ENCODE peak calls at places on chromosomes 1 and 21, in nine cellular contexts. U is body of pancreas, Q is astrocyte of the cerebellum, F is tibial artery, B is brain microvascular endothelial cell, Z is upper lobe of left lung, G is breast epithelium, S is upper lobe of right lung, T is neural progenitor cell. Y is an unnamed sample.

GRCh38 chr1:3776231-3777030 is 3.9 kb downstream of the SMIM1 start:
- DNase-seq in U (no peak), Q (no peak), F (no peak), B (no peak), Z (peak), G (no peak), S (no peak), T (no peak), Y (no peak)

GRCh38 chr1:30373471-30374399 is 349.6 kb downstream of the MATN1 start:
- DNase-seq in U (no peak), Q (no peak), F (no peak), B (no peak), Z (no peak), G (no peak), S (peak), T (no peak), Y (no peak)

GRCh38 chr21:35818597-35818996 is 241.7 kb downstream of the SETD4 start:
- DNase-seq in U (no peak), Q (no peak), F (no peak), B (no peak), Z (no peak), G (no peak), S (no peak), T (no peak), Y (no peak)

GRCh38 chr1:156075775-156076204 is 6.5 kb downstream of the MEX3A start:
- DNase-seq in U (no peak), Q (no peak), F (no peak), B (no peak), Z (no peak), G (no peak), S (no peak), T (peak), Y (no peak)

GRCh38 chr21:41977034-41977950 is 23.5 kb upstream of the C2CD2 start:
- DNase-seq in U (no peak), Q (no peak), F (no peak), B (no peak), Z (no peak), G (no peak), S (no peak), T (no peak), Y (no peak)

GRCh38 chr1:109399326-109399957 is 1.7 kb upstream of the SORT1 start:
- DNase-seq in U (no peak), Q (peak), F (no peak), B (peak), Z (no peak), G (no peak), S (no peak), T (peak), Y (no peak)

GRCh38 chr1:213596729-213597128 is 391.0 kb upstream of the PROX1 start:
- DNase-seq in U (no peak), Q (no peak), F (no peak), B (no peak), Z (no peak), G (no peak), S (no peak), T (no peak), Y (no peak)

GRCh38 chr1:192889082-192889481 is 80.2 kb downstream of the RGS2 start:
- DNase-seq in U (no peak), Q (no peak), F (no peak), B (no peak), Z (no peak), G (no peak), S (no peak), T (no peak), Y (no peak)

GRCh38 chr21:20040768-20041167 is 957.4 kb upstream of the NCAM2 start:
- DNase-seq in U (no peak), Q (no peak), F (no peak), B (no peak), Z (no peak), G (no peak), S (no peak), T (no peak), Y (no peak)

GRCh38 chr1:236689713-236690569 is 3.6 kb downstream of the ACTN2 start:
- DNase-seq in U (no peak), Q (no peak), F (no peak), B (no peak), Z (no peak), G (no peak), S (no peak), T (no peak), Y (no peak)

GRCh38 chr1:229272164-229273158 is 1.6 kb downstream of the RAB4A start:
- DNase-seq in U (no peak), Q (no peak), F (no peak), B (no peak), Z (no peak), G (no peak), S (no peak), T (no peak), Y (no peak)

GRCh38 chr1:168328965-168329364 is 48.3 kb downstream of the TBX19 start:
- DNase-seq in U (no peak), Q (no peak), F (no peak), B (no peak), Z (no peak), G (no peak), S (no peak), T (no peak), Y (no peak)

GRCh38 chr1:56953386-56953785 is 12.4 kb downstream of the C8B start:
- DNase-seq in U (no peak), Q (no peak), F (no peak), B (no peak), Z (no peak), G (no peak), S (no peak), T (no peak), Y (no peak)
- H3K4me3 ChIP-seq in U (no peak), Q (no peak), F (no peak), B (no peak), Z (no peak), G (no peak), S (no peak), T (no peak), Y (no peak)

GRCh38 chr21:16457498-16457897 is 727.7 kb downstream of the USP25 start:
- DNase-seq in U (no peak), Q (no peak), F (no peak), B (no peak), Z (no peak), G (no peak), S (no peak), T (no peak), Y (no peak)

GRCh38 chr21:16455526-16455925 is 725.7 kb downstream of the USP25 start:
- DNase-seq in U (no peak), Q (peak), F (no peak), B (no peak), Z (no peak), G (no peak), S (no peak), T (no peak), Y (no peak)

GRCh38 chr21:16455978-16456377 is 726.2 kb downstream of the USP25 start:
- DNase-seq in U (no peak), Q (peak), F (no peak), B (no peak), Z (no peak), G (no peak), S (no peak), T (no peak), Y (no peak)

GRCh38 chr21:16460936-16461335 is 731.2 kb downstream of the USP25 start:
- DNase-seq in U (no peak), Q (no peak), F (no peak), B (no peak), Z (no peak), G (no peak), S (no peak), T (no peak), Y (no peak)
- H3K4me3 ChIP-seq in U (no peak), Q (no peak), F (no peak), B (no peak), Z (no peak), G (no peak), S (no peak), T (no peak), Y (no peak)

DNA sequence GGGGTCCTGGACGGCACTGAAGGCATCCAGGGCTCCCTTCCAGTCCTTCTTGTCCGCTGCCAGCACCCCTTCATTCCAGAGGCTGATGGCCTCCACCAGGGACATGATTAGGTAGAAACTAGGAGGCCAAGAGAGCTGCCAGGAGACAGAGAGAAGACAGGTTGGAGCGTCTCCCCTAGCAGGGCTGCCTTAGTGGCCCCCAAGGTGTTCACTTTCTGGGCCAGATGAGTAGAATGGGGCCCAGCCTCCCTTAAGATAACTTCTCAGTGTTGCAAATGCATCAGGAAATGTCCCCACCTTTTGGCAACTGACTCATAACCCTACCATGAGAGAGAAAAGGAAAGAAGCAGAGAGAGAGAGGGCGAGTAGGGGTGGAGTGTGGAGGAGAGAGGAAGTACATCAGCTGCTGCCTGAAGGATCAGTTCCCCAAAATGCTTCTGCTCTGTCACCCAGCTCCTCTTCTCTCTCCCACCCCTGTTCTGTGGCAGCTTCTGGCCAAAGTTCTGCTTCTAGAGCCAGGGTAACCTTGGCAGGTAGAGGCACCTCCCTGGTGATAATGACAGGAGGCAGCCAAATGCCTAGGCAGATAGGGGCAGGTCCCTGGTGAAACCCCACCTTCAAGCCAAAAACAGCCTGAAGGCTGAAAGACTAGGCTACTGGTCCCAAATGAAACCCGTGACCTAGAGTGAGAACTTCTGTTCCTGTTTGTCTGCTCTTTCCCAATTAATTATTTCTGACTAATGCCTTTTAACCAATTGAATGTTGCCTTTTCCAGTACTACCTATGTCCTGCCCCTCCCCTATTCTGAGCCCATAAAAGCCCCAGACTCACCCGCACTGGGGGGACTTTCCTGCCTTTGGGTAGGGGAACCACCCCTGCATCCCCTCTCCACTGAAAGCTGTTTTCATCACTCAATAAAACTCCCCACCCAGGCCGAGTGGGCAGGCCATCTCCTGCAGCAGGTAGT is at the start of gene NCF2:
- DNase-seq in U (no peak), Q (no peak), F (no peak), B (no peak), Z (peak), G (no peak), S (no peak), T (no peak), Y (no peak)
- H3K4me3 ChIP-seq in U (no peak), Q (no peak), F (no peak), B (no peak), Z (no peak), G (peak), S (peak), T (no peak), Y (peak)

GRCh38 chr1:231037585-231038517 is 2.2 kb downstream of the FAM89A start:
- DNase-seq in U (no peak), Q (peak), F (no peak), B (peak), Z (no peak), G (no peak), S (no peak), T (no peak), Y (no peak)
- H3K4me3 ChIP-seq in U (no peak), Q (no peak), F (no peak), B (no peak), Z (no peak), G (no peak), S (peak), T (no peak), Y (no peak)

DNA sequence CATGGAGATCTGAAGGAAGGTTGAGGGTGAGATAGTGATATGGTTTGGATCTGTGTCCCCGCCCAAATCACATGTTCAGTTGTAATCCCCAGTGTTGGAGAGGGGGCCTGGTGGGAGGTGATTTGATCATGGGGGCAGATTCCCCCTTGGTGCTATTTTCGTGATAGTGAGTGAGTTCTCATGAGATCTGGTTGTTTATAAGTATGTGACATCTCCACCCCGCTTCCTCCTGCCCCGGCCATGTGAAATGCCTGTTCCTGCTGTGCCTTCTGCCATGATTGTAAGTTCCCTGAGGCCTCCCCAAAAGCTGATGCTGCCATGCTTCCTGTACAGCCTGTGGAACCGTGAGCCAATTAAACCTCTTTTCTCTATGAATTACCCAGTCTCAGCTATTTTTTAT is 451.9 kb upstream of the VAMP3 start:
- DNase-seq in U (no peak), Q (no peak), F (no peak), B (no peak), Z (no peak), G (no peak), S (no peak), T (no peak), Y (no peak)
- H3K4me3 ChIP-seq in U (no peak), Q (no peak), F (no peak), B (no peak), Z (no peak), G (no peak), S (no peak), T (no peak), Y (no peak)

GRCh38 chr1:25568090-25568833 is 24.9 kb downstream of the LDLRAP1 start:
- DNase-seq in U (no peak), Q (peak), F (peak), B (peak), Z (no peak), G (peak), S (no peak), T (peak), Y (peak)
- H3K4me3 ChIP-seq in U (no peak), Q (no peak), F (no peak), B (no peak), Z (no peak), G (no peak), S (no peak), T (no peak), Y (peak)